ENCODE peak calls at places on chromosomes 1 and 21, in four cellular contexts. R, T, P and M are unnamed samples.

GRCh38 chr1:150881331-150882070 is 5.1 kb upstream of the ARNT start:
- DNase-seq in T (peak), R (peak), P (no peak), M (no peak)

GRCh38 chr1:86912501-86912900 is 1.4 kb downstream of the SELENOF start:
- DNase-seq in P (no peak), R (no peak), T (no peak), M (no peak)

GRCh38 chr1:177945943-177946650 is 23.8 kb downstream of the SEC16B start:
- DNase-seq in T (peak), P (peak), R (peak), M (peak)

GRCh38 chr1:118185083-118185899 is at the start of gene SPAG17:
- DNase-seq in T (no peak), R (peak), P (peak), M (peak)

GRCh38 chr1:196115641-196116040 is 492.6 kb downstream of the KCNT2 start:
- DNase-seq in R (peak), P (no peak), T (peak), M (no peak)

GRCh38 chr1:81834268-81834667 is 33.5 kb downstream of the ADGRL2 start:
- DNase-seq in R (no peak), T (no peak), P (no peak), M (no peak)

GRCh38 chr1:25019351-25020172 is 89.5 kb upstream of the RUNX3 start:
- DNase-seq in P (no peak), T (no peak), R (no peak), M (no peak)

GRCh38 chr21:30434033-30434631 is 4.1 kb downstream of the KRTAP13-4 start:
- DNase-seq in T (peak), R (peak), P (peak), M (peak)

GRCh38 chr1:11417162-11417561 is 61.8 kb upstream of the DISP3 start:
- DNase-seq in P (no peak), T (no peak), R (no peak), M (no peak)

GRCh38 chr1:235888119-235888643 is 21.5 kb upstream of the LYST start:
- DNase-seq in R (no peak), T (no peak), P (no peak), M (no peak)

GRCh38 chr21:41966341-41966833 is 12.6 kb upstream of the C2CD2 start:
- DNase-seq in T (no peak), P (no peak), R (no peak), M (no peak)

DNA sequence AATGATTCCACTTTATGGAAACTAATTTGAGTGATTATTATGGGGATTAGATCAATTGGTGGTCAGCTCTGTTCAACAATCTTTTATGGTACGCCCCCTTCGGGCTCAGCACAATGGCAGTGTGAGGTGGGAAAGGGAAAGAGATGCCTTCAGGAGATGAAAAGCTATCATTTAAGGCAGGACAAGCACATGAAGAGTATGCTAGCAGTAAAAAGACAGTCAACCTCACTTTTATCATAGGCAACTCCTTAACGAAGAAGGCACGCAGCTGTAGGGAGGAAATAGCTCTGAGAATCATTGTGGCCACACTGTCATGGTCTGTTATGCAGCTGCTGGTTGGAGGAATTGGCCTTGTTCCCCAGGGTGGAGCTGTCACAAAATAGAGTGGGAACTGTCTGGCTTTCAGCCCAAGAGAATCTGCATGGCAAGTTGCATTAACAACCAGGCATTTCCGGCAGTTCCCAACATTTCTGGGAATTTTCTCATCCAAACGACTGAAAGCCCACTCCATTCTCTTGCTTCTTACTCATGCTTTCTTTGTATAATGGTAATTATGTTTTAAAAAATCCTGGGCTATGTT is 54.4 kb upstream of the BCL10 start:
- DNase-seq in P (no peak), T (no peak), R (peak), M (no peak)
- TF ChIP-seq CTCF in P (no peak), T (no peak), R (no peak), M (no peak)

GRCh38 chr21:33266784-33267135 is 593 bp downstream of the IL10RB start:
- DNase-seq in T (no peak), P (no peak), R (no peak), M (no peak)

GRCh38 chr21:33264561-33264960 is 1.6 kb upstream of the IL10RB start:
- DNase-seq in R (no peak), P (no peak), T (no peak), M (no peak)

GRCh38 chr21:33267250-33267649 is 1.1 kb downstream of the IL10RB start:
- DNase-seq in R (no peak), T (no peak), P (no peak), M (no peak)

GRCh38 chr21:33265664-33266049 is 510 bp upstream of the IL10RB start:
- DNase-seq in R (peak), T (no peak), P (no peak), M (no peak)

GRCh38 chr21:33266050-33266783 is at the start of gene IL10RB:
- DNase-seq in P (peak), T (peak), R (peak), M (peak)
- TF ChIP-seq CTCF in P (no peak), T (no peak), R (no peak), M (no peak)

DNA sequence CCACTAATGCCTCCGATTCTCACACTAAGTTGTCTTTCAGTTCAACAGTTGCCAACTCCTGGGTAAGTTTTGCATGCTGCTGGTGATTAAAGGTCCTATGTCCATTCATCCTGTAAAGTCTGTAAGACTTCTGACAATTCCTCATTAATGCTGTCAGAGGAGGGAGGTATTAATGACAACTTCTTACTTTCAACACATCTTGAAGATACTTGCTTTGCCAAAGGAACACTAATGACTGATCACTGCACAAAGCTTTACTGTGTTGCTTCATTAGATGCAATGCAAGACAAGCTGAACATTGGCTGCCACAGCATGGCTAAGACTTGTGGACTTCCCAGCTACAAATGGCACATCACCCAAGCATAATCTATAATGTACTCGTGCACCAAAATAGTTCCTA is 114.6 kb upstream of the PRDX6 start:
- DNase-seq in T (no peak), R (no peak), P (no peak), M (no peak)
- TF ChIP-seq CTCF in T (no peak), R (no peak), P (no peak), M (no peak)

GRCh38 chr1:168454211-168454815 is 89.5 kb downstream of the XCL2 start:
- DNase-seq in P (no peak), T (no peak), R (no peak), M (no peak)

GRCh38 chr1:168447871-168448270 is 95.9 kb downstream of the XCL2 start:
- DNase-seq in T (no peak), R (no peak), P (no peak), M (no peak)

GRCh38 chr1:168453056-168453455 is 90.7 kb downstream of the XCL2 start:
- DNase-seq in R (no peak), P (no peak), T (no peak), M (no peak)

GRCh38 chr1:168455764-168456163 is 88.0 kb downstream of the XCL2 start:
- DNase-seq in R (no peak), T (no peak), P (no peak), M (no peak)

GRCh38 chr1:168452329-168452728 is 91.5 kb downstream of the XCL2 start:
- DNase-seq in P (no peak), T (no peak), R (no peak), M (no peak)
- TF ChIP-seq CTCF in P (peak), T (no peak), R (no peak), M (no peak)

GRCh38 chr1:39917825-39918224 is 16.1 kb upstream of the MYCL start:
- DNase-seq in R (no peak), T (no peak), P (no peak), M (no peak)

GRCh38 chr1:39922139-39922757 is 20.5 kb upstream of the MYCL start:
- DNase-seq in R (no peak), P (peak), T (no peak), M (no peak)

GRCh38 chr1:39915499-39916129 is 13.9 kb upstream of the MYCL start:
- DNase-seq in P (no peak), T (no peak), R (no peak), M (no peak)

DNA sequence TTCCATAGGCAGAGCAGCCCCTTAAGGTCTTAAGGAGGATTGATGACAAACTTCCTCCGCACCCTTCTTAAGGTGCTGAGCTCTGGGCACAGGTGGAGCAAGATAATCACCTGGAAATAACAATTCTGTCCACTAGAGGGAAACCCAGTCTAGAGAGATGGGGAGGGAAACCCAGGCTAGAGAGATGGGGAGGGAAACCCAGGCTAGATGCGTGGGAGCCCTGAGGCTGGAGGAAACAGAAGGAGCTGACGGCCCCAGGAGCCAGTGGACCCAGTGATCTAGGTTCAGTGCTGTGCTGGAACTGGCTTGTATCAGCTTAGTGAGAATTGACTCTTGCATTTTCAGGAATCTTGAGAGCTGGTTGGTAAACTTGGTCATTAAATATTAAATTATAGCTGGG is 17.8 kb upstream of the MYCL start:
- DNase-seq in P (no peak), R (peak), T (peak), M (peak)
- TF ChIP-seq CTCF in P (peak), R (peak), T (peak), M (peak)

GRCh38 chr1:70221241-70222077 is at the start of gene SRSF11:
- DNase-seq in R (peak), P (peak), T (peak), M (peak)
- TF ChIP-seq CTCF in R (peak), P (peak), T (no peak), M (no peak)